ENCODE peak calls at places on chromosomes 13 and 19, in six cellular contexts. Y, K, V, P, H and A are unnamed samples.

GRCh38 chr19:22286151-22286810 is at the start of gene ZNF729:
- DNase-seq in P (no peak), Y (no peak), K (no peak), V (no peak), H (no peak), A (no peak)

GRCh38 chr13:20969182-20969581 is 66.6 kb upstream of the XPO4 start:
- DNase-seq in H (no peak), K (no peak), Y (no peak), P (peak), V (peak), A (no peak)

GRCh38 chr19:39845621-39846175 is 481 bp downstream of the FBL start:
- DNase-seq in V (no peak), K (no peak), P (peak), H (no peak), Y (no peak), A (no peak)

GRCh38 chr19:13622727-13623126 is 116.4 kb upstream of the CACNA1A start:
- DNase-seq in K (no peak), Y (no peak), V (no peak), P (no peak), H (no peak), A (no peak)

GRCh38 chr19:38045554-38046253 is 138.7 kb downstream of the SIPA1L3 start:
- DNase-seq in P (no peak), H (no peak), V (no peak), K (no peak), Y (no peak), A (no peak)

GRCh38 chr13:40535345-40535836 is 131.1 kb downstream of the FOXO1 start:
- DNase-seq in K (no peak), Y (no peak), H (no peak), P (no peak), V (no peak), A (no peak)

GRCh38 chr13:59492030-59492636 is 671.6 kb downstream of the DIAPH3 start:
- DNase-seq in Y (no peak), H (no peak), K (no peak), P (peak), V (no peak), A (no peak)

GRCh38 chr19:33809960-33810359 is 13.3 kb downstream of the KCTD15 start:
- DNase-seq in H (no peak), V (no peak), P (peak), Y (no peak), K (no peak), A (no peak)

GRCh38 chr19:41872775-41873647 is 4.1 kb upstream of the CD79A start:
- DNase-seq in V (peak), K (peak), P (peak), H (no peak), Y (peak), A (no peak)

GRCh38 chr13:43057653-43058317 is 34.4 kb downstream of the DNAJC15 start:
- DNase-seq in V (no peak), H (no peak), K (peak), Y (peak), P (peak), A (no peak)

GRCh38 chr19:56253737-56254136 is 18.8 kb upstream of the EDDM13 start:
- DNase-seq in H (no peak), V (peak), K (no peak), Y (no peak), P (peak), A (peak)

GRCh38 chr19:38283261-38283660 is 18.9 kb downstream of the SPINT2 start:
- DNase-seq in K (no peak), H (no peak), P (no peak), Y (no peak), V (no peak), A (no peak)

GRCh38 chr19:2547721-2548120 is 71.8 kb downstream of the GADD45B start:
- DNase-seq in K (no peak), P (no peak), V (no peak), H (no peak), Y (no peak), A (no peak)

GRCh38 chr13:23477096-23477495 is 43.6 kb upstream of the SACS start:
- DNase-seq in Y (no peak), V (peak), P (no peak), H (no peak), K (no peak), A (no peak)

GRCh38 chr13:101157261-101157660 is 259.0 kb downstream of the NALCN start:
- DNase-seq in Y (no peak), H (no peak), P (no peak), K (no peak), V (peak), A (peak)

GRCh38 chr19:47419037-47419783 is at the start of gene MEIS3:
- DNase-seq in H (no peak), P (no peak), Y (peak), V (no peak), K (no peak), A (no peak)

GRCh38 chr19:7069904-7070226 is 362 bp downstream of the ZNF557 start:
- DNase-seq in Y (no peak), K (no peak), H (no peak), P (peak), V (no peak), A (no peak)

GRCh38 chr19:38035515-38036495 is 128.8 kb downstream of the SIPA1L3 start:
- DNase-seq in H (no peak), Y (no peak), K (no peak), P (no peak), V (peak), A (no peak)

GRCh38 chr13:45925151-45925550 is 73.6 kb upstream of the SIAH3 start:
- DNase-seq in Y (no peak), K (no peak), V (no peak), H (no peak), P (peak), A (no peak)

GRCh38 chr19:17679526-17680234 is 8.5 kb downstream of the UNC13A start:
- DNase-seq in V (no peak), P (no peak), Y (no peak), K (no peak), H (no peak), A (no peak)

GRCh38 chr13:43401364-43401763 is 378.0 kb downstream of the DNAJC15 start:
- DNase-seq in H (no peak), V (no peak), K (no peak), Y (no peak), P (no peak), A (no peak)

GRCh38 chr13:27041341-27041740 is 130.3 kb downstream of the USP12 start:
- DNase-seq in H (no peak), K (no peak), P (no peak), V (no peak), Y (no peak), A (no peak)

GRCh38 chr13:43245374-43245964 is 222.1 kb downstream of the DNAJC15 start:
- DNase-seq in Y (no peak), P (no peak), H (no peak), V (peak), K (no peak), A (peak)

GRCh38 chr19:39263912-39264305 is 4.3 kb upstream of the IFNL2 start:
- DNase-seq in K (no peak), P (no peak), V (no peak), H (no peak), Y (no peak), A (no peak)

GRCh38 chr13:32234914-32235313 is 80.2 kb downstream of the ZAR1L start:
- DNase-seq in K (no peak), Y (peak), H (no peak), V (no peak), P (no peak), A (no peak)

GRCh38 chr13:46097015-46097414 is 7.8 kb downstream of the CPB2 start:
- DNase-seq in H (no peak), K (no peak), V (no peak), Y (no peak), P (no peak), A (no peak)